ENCODE peak calls at places on chromosome 14, in five cellular contexts. W is Kasumi-1; T is T-helper 9 cell; E is stimulated activated effector memory CD8-positive, alpha-beta T cell treated with anti-CD3 and anti-CD28 coated beads, Interleukin-12 subunit alpha, Interleukin-12 subunit beta, amount 100 ng/mL, for 72 hours; Y is CD4-positive, alpha-beta T cell. X is an unnamed sample.

GRCh38 chr14:66111891-66112290 is 374.3 kb upstream of the CCDC196 start:
- DNase-seq in T (no peak), Y (no peak), W (no peak), E (no peak), X (no peak)

GRCh38 chr14:96581902-96582640 is 79.9 kb downstream of the PAPOLA start:
- DNase-seq in Y (no peak), T (no peak), W (no peak), E (peak; percentile 38), X (no peak)

GRCh38 chr14:87547536-87547935 is 445.4 kb downstream of the GALC start:
- DNase-seq in Y (no peak), T (no peak), W (no peak), E (no peak), X (no peak)

GRCh38 chr14:79701371-79701770 is 509.9 kb downstream of the DIO2 start:
- DNase-seq in E (no peak), Y (no peak), W (no peak), T (no peak), X (no peak)

GRCh38 chr14:53306926-53307325 is 153.8 kb upstream of the DDHD1 start:
- DNase-seq in Y (no peak), W (no peak), E (no peak), T (no peak), X (peak; percentile 74)

GRCh38 chr14:21476526-21476924 is 234 bp downstream of the RAB2B start:
- DNase-seq in E (peak; percentile 89), Y (peak; percentile 81), W (peak; percentile 81), T (peak; percentile 92), X (no peak)

GRCh38 chr14:102375126-102375525 is 12.4 kb downstream of the TECPR2 start:
- DNase-seq in E (no peak), W (no peak), Y (no peak), T (no peak), X (no peak)

GRCh38 chr14:51547260-51547659 is 104.5 kb upstream of the FRMD6 start:
- DNase-seq in W (no peak), T (no peak), Y (no peak), E (no peak), X (peak; percentile 99)

GRCh38 chr14:74963705-74964271 is 8.4 kb upstream of the PGF start:
- DNase-seq in W (no peak), Y (no peak), E (no peak), T (no peak), X (no peak)

GRCh38 chr14:105167303-105168092 is 1.1 kb downstream of the JAG2 start:
- DNase-seq in T (no peak), Y (no peak), E (no peak), W (no peak), X (no peak)

GRCh38 chr14:99522457-99522891 is 41.3 kb downstream of the CCNK start:
- DNase-seq in T (no peak), Y (no peak), W (peak; percentile 57), E (no peak), X (no peak)

GRCh38 chr14:50875359-50876090 is 3.7 kb downstream of the ABHD12B start:
- DNase-seq in W (no peak), E (peak; percentile 73), T (peak; percentile 25), Y (peak; percentile 22), X (peak; percentile 61)

GRCh38 chr14:69685217-69685616 is 73.8 kb downstream of the SUSD6 start:
- DNase-seq in Y (no peak), W (no peak), E (peak; percentile 81), T (no peak), X (peak; percentile 62)

GRCh38 chr14:91911474-91912032 is 35.9 kb downstream of the FBLN5 start:
- DNase-seq in E (peak; percentile 55), T (peak; percentile 23), Y (peak; percentile 30), W (peak; percentile 74), X (peak; percentile 50)

GRCh38 chr14:21097616-21098133 is 780 bp downstream of the ZNF219 start:
- DNase-seq in E (no peak), T (peak; percentile 30), Y (no peak), W (no peak), X (no peak)

GRCh38 chr14:49960453-49960852 is 67.6 kb downstream of the ARF6 start:
- DNase-seq in Y (no peak), W (no peak), E (no peak), T (no peak), X (no peak)

GRCh38 chr14:66311935-66312334 is 174.2 kb upstream of the CCDC196 start:
- DNase-seq in W (no peak), T (no peak), E (no peak), Y (no peak), X (no peak)

GRCh38 chr14:34000396-34000795 is 49.5 kb upstream of the EGLN3 start:
- DNase-seq in W (no peak), T (no peak), Y (no peak), E (no peak), X (no peak)

GRCh38 chr14:24411468-24412454 is 13.0 kb downstream of the NYNRIN start:
- DNase-seq in T (no peak), E (no peak), Y (no peak), W (peak; percentile 78), X (peak; percentile 40)

GRCh38 chr14:91830777-91831176 is 36.6 kb downstream of the TC2N start:
- DNase-seq in T (no peak), E (no peak), Y (no peak), W (no peak), X (no peak)

GRCh38 chr14:103558071-103558882 is 4.2 kb downstream of the BAG5 start:
- DNase-seq in W (no peak), Y (no peak), T (no peak), E (no peak), X (no peak)

GRCh38 chr14:76908834-76909233 is 82.6 kb downstream of the LRRC74A start:
- DNase-seq in E (peak; percentile 65), Y (no peak), T (peak; percentile 15), W (peak; percentile 93), X (peak; percentile 32)

GRCh38 chr14:96176275-96176674 is 28.4 kb upstream of the BDKRB2 start:
- DNase-seq in T (no peak), W (no peak), Y (no peak), E (no peak), X (no peak)

GRCh38 chr14:74645244-74645643 is 33.2 kb upstream of the LTBP2 start:
- DNase-seq in Y (no peak), W (no peak), E (no peak), T (no peak), X (no peak)

GRCh38 chr14:72595152-72595551 is 298.7 kb downstream of the DPF3 start:
- DNase-seq in W (no peak), T (no peak), E (no peak), Y (no peak), X (no peak)

GRCh38 chr14:58280954-58281787 is 17.2 kb upstream of the ARID4A start:
- DNase-seq in Y (peak; percentile 5), E (peak; percentile 62), W (peak; percentile 56), T (no peak), X (peak; percentile 85)

GRCh38 chr14:64581363-64581762 is 31.6 kb downstream of the PPP1R36 start:
- DNase-seq in Y (no peak), T (no peak), E (no peak), W (no peak), X (no peak)

GRCh38 chr14:88437659-88438058 is 52.2 kb downstream of the SPATA7 start:
- DNase-seq in T (no peak), Y (no peak), E (no peak), W (no peak), X (no peak)

GRCh38 chr14:71411766-71412165 is 504.5 kb downstream of the PCNX1 start:
- DNase-seq in T (no peak), Y (no peak), W (no peak), E (no peak), X (no peak)

GRCh38 chr14:21071225-21072041 is 1.3 kb downstream of the ARHGEF40 start:
- DNase-seq in E (peak; percentile 60), Y (peak; percentile 24), T (peak; percentile 41), W (peak; percentile 96), X (peak; percentile 90)

GRCh38 chr14:39097159-39097558 is 5.9 kb downstream of the SEC23A start:
- DNase-seq in T (no peak), W (no peak), Y (no peak), E (no peak), X (no peak)

GRCh38 chr14:80850197-80850814 is 91.2 kb downstream of the CEP128 start:
- DNase-seq in T (no peak), E (no peak), Y (no peak), W (peak; percentile 34), X (peak; percentile 55)

X was measured in LHCN-M2.